ENCODE peak calls at places on chromosomes 4 and X, in seven cellular contexts. S, T, F, R, G, U and M are unnamed samples.

GRCh38 chrX:87636533-87636932 is 118.9 kb downstream of the KLHL4 start:
- DNase-seq in S (peak; percentile 27), T (no peak), F (no peak), R (no peak), G (no peak), U (no peak), M (peak; percentile 37)

GRCh38 chr4:54498661-54499111 is 159.1 kb upstream of the KIT start:
- DNase-seq in S (no peak), T (no peak), F (no peak), R (no peak), G (peak; percentile 17), U (no peak), M (no peak)

GRCh38 chrX:25012433-25012735 is 3.4 kb downstream of the ARX start:
- DNase-seq in S (no peak), T (no peak), F (no peak), R (no peak), G (no peak), U (no peak), M (no peak)

GRCh38 chr4:2243682-2244380 is 1.9 kb upstream of the HAUS3 start:
- DNase-seq in S (peak; percentile 82), T (no peak), F (peak; percentile 78), R (peak; percentile 56), G (peak; percentile 65), U (no peak), M (no peak)

GRCh38 chr4:89681671-89682070 is 155.3 kb downstream of the SNCA start:
- DNase-seq in S (no peak), T (no peak), F (no peak), R (no peak), G (no peak), U (no peak), M (no peak)

GRCh38 chr4:186067757-186068385 is 1.1 kb upstream of the TLR3 start:
- DNase-seq in S (no peak), T (peak; percentile 24), F (peak; percentile 82), R (peak; percentile 64), G (peak; percentile 71), U (no peak), M (no peak)

GRCh38 chr4:26856906-26857277 is 3.7 kb upstream of the STIM2 start:
- DNase-seq in S (no peak), T (no peak), F (no peak), R (no peak), G (no peak), U (no peak), M (no peak)

GRCh38 chr4:80322716-80323115 is 12.8 kb upstream of the CFAP299 start:
- DNase-seq in S (no peak), T (no peak), F (no peak), R (no peak), G (peak; percentile 58), U (no peak), M (no peak)

GRCh38 chr4:39846135-39846534 is 131.6 kb downstream of the PDS5A start:
- DNase-seq in S (no peak), T (no peak), F (no peak), R (no peak), G (no peak), U (no peak), M (no peak)

DNA sequence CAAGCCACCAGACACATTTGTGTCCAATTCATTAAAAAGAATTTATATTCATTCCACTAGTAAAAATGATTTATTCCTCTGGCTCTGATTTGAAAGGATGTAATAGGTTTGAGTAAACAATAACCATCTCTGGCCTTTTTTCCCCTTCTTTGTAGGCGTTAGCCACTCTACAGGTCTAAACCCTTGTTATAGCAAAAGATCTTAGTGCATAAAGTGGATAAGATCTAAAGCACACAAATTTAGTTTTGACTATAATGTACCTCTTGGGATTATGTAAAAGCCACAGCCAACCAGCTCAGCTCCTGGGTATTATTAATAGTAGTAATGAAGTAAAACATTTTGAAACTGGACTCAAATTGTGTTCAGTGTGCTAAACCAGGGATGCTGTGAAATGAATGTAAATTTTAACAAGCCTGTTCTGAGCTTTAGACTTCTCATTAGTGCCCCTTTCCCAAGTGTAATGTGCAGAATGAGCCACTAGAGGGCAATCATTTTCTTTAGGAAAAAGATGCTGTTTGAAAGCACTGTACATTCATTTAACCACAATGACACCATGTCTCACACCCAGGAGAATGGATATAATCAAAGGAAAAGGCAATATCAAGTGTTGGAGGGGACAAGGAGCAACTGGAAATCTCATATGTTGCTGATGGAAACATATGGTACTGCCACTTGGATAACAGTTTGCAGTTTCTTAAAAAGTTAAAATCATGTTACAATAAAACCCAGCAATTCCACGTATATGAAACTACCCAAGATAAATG is 69.7 kb downstream of the KLHL8 start:
- DNase-seq in S (no peak), T (peak; percentile 66), F (no peak), R (no peak), G (peak; percentile 82), U (peak; percentile 10), M (no peak)
- TF ChIP-seq CTCF in S (peak; percentile 85), T (peak; percentile 97), F (peak; percentile 87), R (peak; percentile 92), G (peak; percentile 84), U (peak; percentile 92), M (peak; percentile 95)

DNA sequence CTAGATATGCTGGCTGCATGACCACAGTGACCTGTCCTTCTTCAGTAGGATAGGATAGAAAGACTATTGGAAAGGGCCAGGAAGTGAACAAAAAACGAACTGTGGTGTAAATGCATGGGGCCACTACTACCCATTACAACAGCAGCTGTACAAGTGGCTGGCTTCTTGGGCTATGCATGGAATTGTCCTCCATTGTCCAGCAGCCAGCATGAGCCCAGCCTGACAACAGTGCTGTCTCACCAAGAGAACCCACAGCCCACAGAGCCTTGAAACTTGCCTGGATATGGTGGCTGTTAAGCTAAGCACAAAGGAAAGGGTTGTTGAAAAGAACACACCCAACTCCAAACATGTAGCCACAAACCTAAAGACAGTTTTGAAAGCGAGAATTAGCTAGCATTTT is 330.2 kb upstream of the F9 start:
- DNase-seq in S (no peak), T (no peak), F (no peak), R (no peak), G (no peak), U (no peak), M (no peak)
- TF ChIP-seq CTCF in S (no peak), T (no peak), F (no peak), R (no peak), G (no peak), U (no peak), M (no peak)

DNA sequence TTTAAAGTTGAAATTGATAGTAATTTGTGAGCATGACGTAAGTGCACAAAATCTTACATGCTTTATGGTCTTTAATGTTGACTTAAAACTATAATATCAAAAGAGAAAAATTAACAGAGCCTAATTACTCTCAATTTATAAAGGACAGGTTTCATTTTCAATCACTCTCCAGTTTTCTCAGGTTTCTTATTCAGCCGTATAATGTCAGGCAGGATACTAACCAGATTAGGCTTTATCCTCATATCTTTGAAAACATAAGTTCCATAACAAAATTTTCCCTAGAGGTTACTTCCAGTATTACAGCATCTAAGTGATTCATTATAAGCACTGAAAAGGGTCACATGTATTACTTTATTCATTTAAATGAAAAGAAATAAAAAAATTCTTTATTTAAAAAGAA is 492.1 kb downstream of the PACRGL start:
- DNase-seq in S (no peak), T (no peak), F (no peak), R (no peak), G (no peak), U (no peak), M (no peak)
- TF ChIP-seq CTCF in S (no peak), T (peak; percentile 66), F (no peak), R (no peak), G (no peak), U (no peak), M (peak; percentile 12)

DNA sequence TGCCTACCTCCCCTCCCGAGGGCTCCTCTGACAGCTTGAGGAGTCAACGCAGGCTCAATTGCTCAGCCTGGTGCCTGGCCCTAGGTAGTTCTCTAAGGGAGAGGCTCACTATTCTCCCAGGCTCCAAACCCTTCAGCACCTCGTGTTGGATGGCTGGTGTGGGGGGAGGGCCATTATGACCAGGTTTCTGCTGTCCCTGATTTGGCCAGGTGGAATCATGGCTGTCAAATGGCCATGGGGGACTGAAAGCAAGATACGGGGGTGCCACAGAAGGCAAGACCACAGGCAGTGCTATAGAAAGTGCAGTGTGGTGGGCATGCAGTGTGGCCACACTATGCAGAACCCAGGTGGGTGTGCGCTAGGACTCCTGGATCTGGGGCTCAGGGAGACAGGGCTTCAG is 9.5 kb downstream of the PNMA6F start:
- DNase-seq in S (no peak), T (no peak), F (no peak), R (no peak), G (no peak), U (no peak), M (no peak)
- TF ChIP-seq CTCF in S (no peak), T (no peak), F (no peak), R (no peak), G (no peak), U (no peak), M (no peak)

GRCh38 chrX:17882680-17883079 is 21.6 kb upstream of the RAI2 start:
- DNase-seq in S (no peak), T (no peak), F (no peak), R (no peak), G (no peak), U (no peak), M (no peak)

DNA sequence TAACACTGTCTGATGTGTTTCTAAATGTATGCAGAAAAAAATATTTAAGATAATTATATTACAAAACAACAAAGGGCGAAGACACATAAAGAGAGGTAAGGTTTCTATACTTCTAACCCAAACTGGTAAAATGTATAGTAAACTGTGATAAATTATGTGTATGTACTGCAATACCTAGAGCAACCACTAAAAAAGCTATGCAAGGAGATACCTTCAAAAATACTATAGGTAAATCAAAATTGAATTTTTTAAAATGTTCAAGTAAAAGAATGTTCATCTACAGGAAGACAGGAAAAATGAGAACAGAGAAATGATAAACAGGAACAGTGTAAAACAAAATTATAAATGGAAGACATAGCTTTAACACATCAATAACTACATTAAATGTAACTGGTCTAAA is 27.3 kb upstream of the RAI2 start:
- DNase-seq in S (no peak), T (no peak), F (no peak), R (no peak), G (no peak), U (no peak), M (no peak)
- TF ChIP-seq CTCF in S (no peak), T (peak; percentile 62), F (no peak), R (no peak), G (no peak), U (no peak), M (no peak)